ENCODE peak calls at places on chromosome 10, in seven cellular contexts. Q is mesenchymal stem cell, L is IMR-90, E is neuronal stem cell, Z is H1, S is H9, F is trophoblast cell. Y is an unnamed sample.
A peak's percentile ranks its signal among the peaks of the same experiment; 100 is the strongest.

GRCh38 chr10:118977864-118978263 is 51.6 kb upstream of the NANOS1 start:
- DNase-seq in Z (no peak), S (peak; percentile 27), L (no peak), Q (no peak), F (no peak), E (no peak), Y (no peak)

GRCh38 chr10:17123062-17123661 is 6.4 kb downstream of the CUBN start:
- DNase-seq in E (no peak), F (no peak), Q (peak; percentile 73), S (no peak), Z (no peak), L (peak; percentile 86), Y (no peak)

GRCh38 chr10:50512214-50512595 is 111.6 kb downstream of the SGMS1 start:
- DNase-seq in Z (no peak), E (no peak), L (peak; percentile 55), S (no peak), Q (no peak), F (no peak), Y (no peak)

GRCh38 chr10:3278771-3279170 is 106.2 kb upstream of the PITRM1 start:
- DNase-seq in F (no peak), S (no peak), L (no peak), Z (no peak), E (no peak), Q (no peak), Y (no peak)

GRCh38 chr10:132094581-132095234 is 29.0 kb downstream of the JAKMIP3 start:
- DNase-seq in Q (no peak), F (no peak), L (no peak), E (no peak), S (peak; percentile 24), Z (no peak), Y (no peak)

GRCh38 chr10:78042752-78043104 is 9.1 kb downstream of the RPS24 start:
- DNase-seq in S (no peak), F (no peak), Z (no peak), L (no peak), E (no peak), Q (no peak), Y (no peak)

GRCh38 chr10:50992972-50993766 is 81.1 kb upstream of the PRKG1 start:
- DNase-seq in S (peak; percentile 38), Q (peak; percentile 88), Z (no peak), E (no peak), F (no peak), L (peak; percentile 88), Y (peak; percentile 9)

GRCh38 chr10:11605807-11606408 is 5.5 kb downstream of the USP6NL start:
- DNase-seq in E (no peak), L (no peak), Z (no peak), Q (no peak), F (no peak), S (no peak), Y (no peak)

GRCh38 chr10:71084818-71085126 is 127.6 kb upstream of the UNC5B start:
- DNase-seq in Q (no peak), E (no peak), L (no peak), F (no peak), Z (no peak), S (no peak), Y (no peak)

GRCh38 chr10:123611876-123612275 is 54.3 kb upstream of the GPR26 start:
- DNase-seq in Z (no peak), S (no peak), E (no peak), L (no peak), F (no peak), Q (no peak), Y (no peak)

GRCh38 chr10:17617031-17617911 is at the start of gene HACD1:
- DNase-seq in L (peak; percentile 75), Z (peak; percentile 50), Q (peak; percentile 79), S (peak; percentile 89), E (peak; percentile 80), F (peak; percentile 88), Y (peak; percentile 89)

GRCh38 chr10:4131407-4132215 is 346.6 kb upstream of the KLF6 start:
- DNase-seq in Z (no peak), L (peak; percentile 93), Q (peak; percentile 94), S (no peak), E (no peak), F (no peak), Y (no peak)

GRCh38 chr10:116961305-116962251 is 43.4 kb downstream of the SHTN1 start:
- DNase-seq in F (no peak), Q (no peak), S (no peak), E (no peak), L (no peak), Z (no peak), Y (peak; percentile 53)

GRCh38 chr10:122127943-122128342 is 139.0 kb downstream of the TACC2 start:
- DNase-seq in F (peak; percentile 37), Z (no peak), S (no peak), E (no peak), L (peak; percentile 59), Q (peak; percentile 88), Y (peak; percentile 77)

GRCh38 chr10:48526371-48526821 is 78.5 kb downstream of the ARHGAP22 start:
- DNase-seq in Q (peak; percentile 67), Z (no peak), L (peak; percentile 92), S (peak; percentile 20), E (peak; percentile 36), F (no peak), Y (no peak)

GRCh38 chr10:46005383-46005782 is 25.0 kb downstream of the NCOA4 start:
- DNase-seq in S (no peak), L (no peak), Q (no peak), E (no peak), Z (no peak), F (no peak), Y (no peak)

GRCh38 chr10:67836972-67837371 is 1.0 kb downstream of the DNAJC12 start:
- DNase-seq in S (no peak), E (no peak), Q (no peak), F (no peak), L (no peak), Z (no peak), Y (no peak)

GRCh38 chr10:16788125-16788524 is 29.1 kb downstream of the RSU1 start:
- DNase-seq in E (no peak), Q (no peak), Z (no peak), S (no peak), F (no peak), L (no peak), Y (no peak)

GRCh38 chr10:35639651-35640311 is 2.3 kb downstream of the FZD8 start:
- DNase-seq in S (peak; percentile 74), Q (peak; percentile 69), F (no peak), L (peak; percentile 70), Z (no peak), E (peak; percentile 43), Y (peak; percentile 90)

GRCh38 chr10:46229144-46229563 is 57.6 kb upstream of the ANTXRL start:
- DNase-seq in L (no peak), Q (peak; percentile 18), E (peak; percentile 47), F (no peak), S (peak; percentile 67), Z (no peak), Y (peak; percentile 84)

GRCh38 chr10:117539903-117540639 is 2.5 kb upstream of the EMX2 start:
- DNase-seq in Z (no peak), L (no peak), Q (no peak), S (no peak), F (no peak), E (no peak), Y (peak; percentile 12)

DNA sequence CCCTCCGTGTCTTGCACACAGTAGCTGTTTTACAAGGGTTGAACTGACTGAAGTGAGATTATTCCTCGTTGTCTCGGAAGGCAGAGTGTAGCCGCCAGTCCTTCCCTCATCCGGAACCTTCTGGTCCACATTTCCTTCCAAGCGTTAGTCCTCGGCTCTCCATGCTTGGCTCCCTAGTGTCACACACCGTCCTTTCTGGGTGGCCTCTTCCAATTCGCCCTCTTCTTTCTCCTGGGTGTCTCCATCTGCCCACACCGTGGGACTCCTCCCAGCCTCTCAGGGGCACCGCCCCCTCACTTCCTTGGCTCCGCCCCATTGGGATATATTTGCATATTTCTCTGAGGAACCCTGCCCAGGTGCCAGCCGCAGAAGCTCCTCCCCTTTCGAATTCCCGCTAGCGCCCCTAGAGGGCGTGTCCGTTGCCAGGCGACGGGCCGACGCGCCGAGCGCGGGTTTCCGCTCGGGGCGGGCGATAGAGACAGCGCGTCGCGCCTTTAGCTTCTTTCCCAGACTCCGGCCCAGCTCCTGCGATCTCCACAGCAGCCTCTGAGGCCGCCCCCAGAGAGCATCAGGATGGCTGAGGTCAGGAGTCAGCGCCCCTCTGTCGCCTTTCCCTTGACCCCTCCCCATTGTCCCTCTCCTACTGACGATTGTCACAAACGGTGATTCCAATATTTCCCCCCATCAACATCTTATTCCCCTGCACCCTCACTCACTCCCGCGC is at the start of gene CFAP58:
- DNase-seq in S (peak; percentile 95), Q (peak; percentile 88), Z (peak; percentile 79), F (peak; percentile 94), L (peak; percentile 70), E (peak; percentile 83), Y (peak; percentile 98)
- H3K4me1 ChIP-seq in S (peaks cover 6% of the 10 kb centered on the region), Q (peaks cover 6% of the 10 kb centered on the region), Z (no peaks in the 10 kb centered on the region), F (no peaks in the 10 kb centered on the region), L (peaks cover 7% of the 10 kb centered on the region), E (peaks cover 5% of the 10 kb centered on the region), Y (peaks cover 5% of the 10 kb centered on the region)

DNA sequence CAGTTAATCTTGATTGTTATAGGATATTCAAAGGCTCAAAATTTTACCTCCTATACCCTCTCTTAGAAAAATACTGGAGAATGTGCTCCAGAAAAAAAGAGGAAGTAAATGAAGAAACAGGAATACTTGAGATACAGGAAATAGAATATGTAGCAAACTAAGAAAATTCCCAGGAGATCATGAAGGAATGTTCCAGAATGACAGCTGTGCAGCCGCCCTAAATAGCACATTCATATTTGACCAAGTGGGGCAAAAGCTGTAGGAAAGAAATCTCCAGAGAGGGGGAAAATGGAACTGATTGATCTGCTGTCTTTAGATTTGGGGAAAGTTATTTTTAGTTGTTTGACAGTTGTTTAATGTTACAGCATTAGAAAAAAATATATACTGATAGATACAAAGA is 46.2 kb upstream of the ZEB1 start:
- DNase-seq in Z (no peak), S (no peak), L (no peak), F (no peak), E (no peak), Q (no peak), Y (no peak)
- H4K8ac ChIP-seq in Z (no peak overlapping the region), S (no peak overlapping the region), L (no peak overlapping the region), F (no peak overlapping the region), E (no peak overlapping the region), Q (no peak overlapping the region), Y (no peak overlapping the region)

DNA sequence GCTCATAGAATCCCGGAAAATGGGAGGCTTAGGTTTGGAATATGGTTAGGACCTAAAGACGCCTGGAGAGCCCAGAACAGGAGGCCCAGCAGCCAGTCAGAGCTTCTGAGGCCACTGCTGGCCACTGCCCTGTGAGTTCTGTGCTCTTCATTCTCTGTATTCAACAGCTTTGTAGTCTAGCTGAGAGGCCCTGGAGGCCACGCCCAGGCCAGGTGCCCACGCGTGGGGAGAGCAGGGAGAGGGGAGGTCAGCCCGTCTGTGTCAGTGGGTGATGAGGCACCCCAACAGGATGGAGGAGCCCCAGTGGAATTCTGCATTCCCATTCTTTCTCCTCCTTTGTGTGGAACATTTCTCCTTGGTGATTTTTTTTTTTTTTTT is 29.1 kb downstream of the IL15RA start:
- DNase-seq in Z (no peak), F (no peak), L (no peak), E (no peak), S (no peak), Q (no peak), Y (no peak)
- H3K4me1 ChIP-seq in Z (peaks cover 13% of the 10 kb centered on the region), F (peaks cover 12% of the 10 kb centered on the region), L (peaks cover 34% of the 10 kb centered on the region), E (peaks cover 2% of the 10 kb centered on the region), S (peaks cover 8% of the 10 kb centered on the region), Q (peaks cover 9% of the 10 kb centered on the region), Y (no peaks in the 10 kb centered on the region)

DNA sequence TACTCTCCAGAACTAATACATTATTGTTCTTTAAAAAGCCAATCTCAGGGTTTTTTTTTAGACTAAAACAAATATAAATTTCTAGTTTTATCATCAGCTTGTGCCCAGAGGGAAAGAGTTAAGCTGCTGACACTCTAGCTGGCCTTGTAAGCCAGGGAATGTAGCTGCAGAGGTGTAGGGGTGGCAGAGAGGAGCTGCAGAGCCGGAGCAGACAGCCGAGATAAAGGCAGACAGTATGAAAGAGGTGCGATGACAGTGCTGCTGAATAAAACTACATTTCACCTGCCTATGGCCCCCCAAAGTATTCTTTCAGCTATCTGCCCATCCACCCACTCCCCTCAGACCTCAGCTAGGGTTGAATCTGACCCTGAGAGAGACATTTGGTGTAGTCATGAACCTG is 653.7 kb upstream of the ZWINT start:
- DNase-seq in E (no peak), Q (no peak), Z (no peak), F (no peak), S (no peak), L (no peak), Y (no peak)
- H4K8ac ChIP-seq in E (no peak overlapping the region), Q (no peak overlapping the region), Z (no peak overlapping the region), F (no peak overlapping the region), S (no peak overlapping the region), L (no peak overlapping the region), Y (no peak overlapping the region)

Y was measured in mesendoderm.